ENCODE peak calls at places on chromosomes 7 and 10, in six cellular contexts. E is IMR-90, M is neural progenitor cell, G is OCI-LY7, H is kidney, Y is H9. B is an unnamed sample. For H3K4me1, the result is how much of the 10 kb centered on the place peaks cover.

GRCh38 chr10:22712246-22712958 is 2.0 kb downstream of the PIP4K2A start:
- DNase-seq in Y (no peak), H (no peak), G (no peak), M (no peak), E (peak), B (peak)

GRCh38 chr10:62050627-62050924 is 149.1 kb downstream of the ARID5B start:
- DNase-seq in M (no peak), H (no peak), G (no peak), E (no peak), Y (no peak), B (no peak)

GRCh38 chr10:46070749-46071148 is 24.7 kb upstream of the MSMB start:
- DNase-seq in Y (no peak), G (no peak), H (no peak), E (no peak), M (no peak), B (no peak)

GRCh38 chr10:28807760-28808613 is 130.7 kb downstream of the BAMBI start:
- DNase-seq in G (no peak), Y (no peak), M (no peak), H (no peak), E (peak), B (no peak)

GRCh38 chr10:107277591-107277990 is 113.1 kb upstream of the SORCS1 start:
- DNase-seq in G (no peak), E (no peak), M (peak), Y (no peak), H (no peak), B (no peak)

GRCh38 chr7:24346129-24346528 is 62.1 kb downstream of the NPY start:
- DNase-seq in H (no peak), G (no peak), E (no peak), Y (no peak), M (no peak), B (no peak)

GRCh38 chr10:80964955-80965614 is 427.4 kb downstream of the SH2D4B start:
- DNase-seq in H (no peak), E (no peak), M (no peak), Y (no peak), G (peak), B (no peak)

GRCh38 chr7:53744361-53744760 is 708.9 kb downstream of the POM121L12 start:
- DNase-seq in E (no peak), M (no peak), H (no peak), Y (peak), G (no peak), B (peak)

GRCh38 chr7:2527505-2528464 is 8.2 kb downstream of the LFNG start:
- DNase-seq in E (peak), H (peak), M (no peak), G (no peak), Y (no peak), B (no peak)

GRCh38 chr7:90626011-90626410 is 29.9 kb downstream of the CDK14 start:
- DNase-seq in E (peak), H (no peak), Y (no peak), M (no peak), G (no peak), B (no peak)

GRCh38 chr7:155804431-155804831 is 7.8 kb downstream of the SHH start:
- DNase-seq in H (peak), Y (peak), E (no peak), G (no peak), M (peak), B (no peak)

GRCh38 chr10:43461950-43462349 is 25.0 kb downstream of the ZNF487 start:
- DNase-seq in E (peak), G (peak), M (peak), H (no peak), Y (no peak), B (peak)

GRCh38 chr7:140686921-140687320 is 9.6 kb upstream of the NDUFB2 start:
- DNase-seq in G (no peak), Y (no peak), E (no peak), H (peak), M (no peak), B (no peak)

GRCh38 chr7:2402687-2403013 is 761 bp upstream of the CHST12 start:
- DNase-seq in Y (no peak), E (no peak), M (no peak), H (no peak), G (no peak), B (no peak)

GRCh38 chr10:79434223-79434687 is 11.2 kb downstream of the ZCCHC24 start:
- DNase-seq in M (no peak), E (peak), H (no peak), Y (no peak), G (no peak), B (no peak)

GRCh38 chr7:146948708-146949107 is 832.1 kb downstream of the CNTNAP2 start:
- DNase-seq in E (no peak), Y (no peak), H (no peak), G (no peak), M (no peak), B (no peak)

GRCh38 chr10:11823122-11823988 is at the start of gene PROSER2:
- DNase-seq in M (peak), Y (peak), H (peak), E (peak), G (no peak), B (no peak)

GRCh38 chr10:17241611-17242333 is 13.7 kb downstream of the VIM start:
- DNase-seq in G (no peak), M (no peak), Y (no peak), E (no peak), H (no peak), B (no peak)

GRCh38 chr7:151452680-151453325 is 12.9 kb upstream of the CRYGN start:
- DNase-seq in E (no peak), G (no peak), H (no peak), Y (no peak), M (no peak), B (no peak)

GRCh38 chr10:112241651-112242341 is 41.4 kb upstream of the TECTB start:
- DNase-seq in M (no peak), Y (no peak), G (no peak), H (no peak), E (no peak), B (no peak)

GRCh38 chr7:81803267-81803666 is 33.4 kb upstream of the HGF start:
- DNase-seq in M (no peak), E (no peak), G (no peak), H (no peak), Y (no peak), B (no peak)

GRCh38 chr10:111221682-111222470 is 145.0 kb downstream of the ADRA2A start:
- DNase-seq in Y (no peak), G (no peak), E (no peak), M (no peak), H (no peak), B (no peak)

GRCh38 chr7:34991938-34992840 is 45.1 kb downstream of the DPY19L1 start:
- DNase-seq in H (no peak), Y (no peak), M (no peak), E (peak), G (no peak), B (no peak)

GRCh38 chr7:151686016-151686766 is 166.5 kb upstream of the RHEB start:
- DNase-seq in E (no peak), H (no peak), M (no peak), G (no peak), Y (no peak), B (no peak)

GRCh38 chr7:134662871-134663205 is 16.2 kb downstream of the BPGM start:
- DNase-seq in M (no peak), G (no peak), E (no peak), H (no peak), Y (no peak), B (no peak)

GRCh38 chr7:33774762-33775523 is 130.4 kb upstream of the BMPER start:
- DNase-seq in H (no peak), G (no peak), Y (no peak), E (peak), M (no peak), B (peak)

GRCh38 chr7:92813390-92814024 is 22.9 kb downstream of the CDK6 start:
- DNase-seq in M (no peak), G (peak), E (peak), Y (no peak), H (no peak), B (no peak)

GRCh38 chr7:92810242-92810611 is 26.1 kb downstream of the CDK6 start:
- DNase-seq in E (peak), M (no peak), Y (no peak), H (no peak), G (peak), B (no peak)

GRCh38 chr7:92820191-92820590 is 16.2 kb downstream of the CDK6 start:
- DNase-seq in Y (no peak), H (no peak), G (no peak), M (no peak), E (no peak), B (no peak)

GRCh38 chr7:92811158-92811557 is 25.2 kb downstream of the CDK6 start:
- DNase-seq in H (no peak), Y (no peak), G (no peak), E (no peak), M (no peak), B (no peak)

GRCh38 chr7:92815412-92815811 is 21.0 kb downstream of the CDK6 start:
- DNase-seq in M (no peak), E (no peak), G (no peak), H (no peak), Y (no peak), B (no peak)
- H3K4me1 ChIP-seq in M (under half), E (under half), G (half or more), H (under half), Y (under half), B (under half)

GRCh38 chr10:71209324-71210030 is 2.9 kb upstream of the UNC5B start:
- DNase-seq in Y (no peak), G (no peak), H (no peak), M (no peak), E (no peak), B (no peak)
- H3K4me1 ChIP-seq in Y (under half), G (under half), H (under half), M (under half), E (under half), B (under half)

GRCh38 chr7:17928055-17928454 is 12.2 kb downstream of the SNX13 start:
- DNase-seq in M (no peak), G (no peak), H (no peak), E (no peak), Y (no peak), B (no peak)

GRCh38 chr7:17931069-17931468 is 9.2 kb downstream of the SNX13 start:
- DNase-seq in Y (no peak), E (no peak), H (no peak), G (no peak), M (no peak), B (no peak)

GRCh38 chr7:17932770-17933169 is 7.5 kb downstream of the SNX13 start:
- DNase-seq in M (no peak), E (no peak), G (no peak), Y (no peak), H (no peak), B (no peak)

GRCh38 chr7:17929647-17930395 is 10.5 kb downstream of the SNX13 start:
- DNase-seq in Y (no peak), E (no peak), G (no peak), M (no peak), H (no peak), B (no peak)

GRCh38 chr7:17930546-17930945 is 9.7 kb downstream of the SNX13 start:
- DNase-seq in Y (no peak), H (no peak), G (no peak), M (no peak), E (no peak), B (no peak)
- H3K4me1 ChIP-seq in Y (under half), H (under half), G (under half), M (under half), E (under half), B (under half)

GRCh38 chr10:108899686-108900085 is 1023.6 kb downstream of the XPNPEP1 start:
- DNase-seq in E (no peak), M (peak), H (no peak), G (no peak), Y (no peak), B (no peak)
- H3K4me1 ChIP-seq in E (under half), M (under half), H (under half), G (under half), Y (under half), B (under half)